ENCODE peak calls at places on chromosomes 4 and X, in eight cellular contexts. B, N, A, Y, I, L, K and G are unnamed samples.

GRCh38 chrX:68112321-68112720 is 321.0 kb downstream of the OPHN1 start:
- DNase-seq in L (no peak), Y (no peak), N (no peak), I (no peak), K (no peak), A (no peak), B (no peak), G (no peak)

GRCh38 chr4:5827108-5828004 is 65.5 kb downstream of the CRMP1 start:
- DNase-seq in B (no peak), K (no peak), A (no peak), Y (no peak), L (no peak), N (no peak), I (peak; percentile 70), G (no peak)

GRCh38 chr4:23660865-23661264 is 229.0 kb downstream of the PPARGC1A start:
- DNase-seq in Y (no peak), K (no peak), B (no peak), I (no peak), A (no peak), L (no peak), N (no peak), G (no peak)

GRCh38 chrX:17174671-17175070 is 200.3 kb upstream of the NHS start:
- DNase-seq in Y (no peak), K (no peak), N (no peak), A (peak; percentile 26), I (no peak), L (no peak), B (no peak), G (no peak)

GRCh38 chrX:101736651-101737050 is 77.0 kb upstream of the ARMCX2 start:
- DNase-seq in Y (no peak), N (no peak), K (no peak), I (no peak), L (no peak), B (no peak), A (no peak), G (no peak)

GRCh38 chr4:129014566-129015509 is 78.5 kb downstream of the SCLT1 start:
- DNase-seq in L (no peak), B (no peak), Y (no peak), I (no peak), N (no peak), A (no peak), K (no peak), G (no peak)

GRCh38 chr4:157509286-157509685 is 288.8 kb downstream of the GRIA2 start:
- DNase-seq in B (no peak), A (no peak), L (no peak), K (no peak), Y (no peak), N (no peak), I (no peak), G (no peak)

GRCh38 chr4:40196724-40197281 is at the start of gene RHOH:
- DNase-seq in A (no peak), L (peak; percentile 41), N (no peak), K (no peak), Y (peak; percentile 69), I (no peak), B (peak; percentile 66), G (peak; percentile 13)

GRCh38 chr4:99755223-99755944 is 61.2 kb upstream of the DAPP1 start:
- DNase-seq in K (no peak), Y (no peak), I (peak; percentile 58), A (no peak), L (no peak), N (no peak), B (no peak), G (no peak)

GRCh38 chrX:95065151-95065550 is 1391.1 kb downstream of the FAM133A start:
- DNase-seq in N (no peak), L (no peak), I (no peak), A (no peak), Y (no peak), B (no peak), K (no peak), G (no peak)

GRCh38 chr4:113636877-113637276 is 124.7 kb downstream of the CAMK2D start:
- DNase-seq in N (no peak), Y (peak; percentile 3), B (no peak), A (no peak), K (no peak), I (peak; percentile 47), L (peak; percentile 70), G (no peak)

GRCh38 chr4:154720618-154721267 is 23.1 kb upstream of the LRAT start:
- DNase-seq in I (no peak), N (no peak), A (no peak), K (no peak), B (no peak), Y (no peak), L (no peak), G (no peak)

GRCh38 chr4:120865985-120866384 is 56.5 kb downstream of the PRDM5 start:
- DNase-seq in K (peak; percentile 10), B (no peak), L (no peak), N (no peak), A (no peak), Y (no peak), I (no peak), G (no peak)

GRCh38 chr4:30718021-30718888 is 1.9 kb upstream of the PCDH7 start:
- DNase-seq in A (peak; percentile 69), B (no peak), L (no peak), I (peak; percentile 35), K (no peak), N (peak; percentile 33), Y (no peak), G (peak; percentile 64)

GRCh38 chrX:74118503-74118902 is 185.5 kb upstream of the ZCCHC13 start:
- DNase-seq in A (no peak), B (no peak), Y (no peak), I (no peak), N (no peak), K (no peak), L (no peak), G (no peak)

GRCh38 chrX:123173833-123174232 is 10.2 kb upstream of the GRIA3 start:
- DNase-seq in Y (no peak), K (no peak), I (peak; percentile 46), N (no peak), B (no peak), A (no peak), L (no peak), G (no peak)

GRCh38 chrX:470686-471085 is 84.0 kb upstream of the PPP2R3B start:
- DNase-seq in A (no peak), B (no peak), K (no peak), I (no peak), L (no peak), N (no peak), Y (no peak), G (no peak)

GRCh38 chrX:39491548-39492297 is 606.0 kb downstream of the BCOR start:
- DNase-seq in L (peak; percentile 62), K (no peak), Y (peak; percentile 36), N (no peak), B (peak; percentile 42), A (no peak), I (no peak), G (no peak)

GRCh38 chrX:48956728-48957414 is 536 bp downstream of the OTUD5 start:
- DNase-seq in K (no peak), N (no peak), I (no peak), Y (peak; percentile 36), L (no peak), B (peak; percentile 47), A (no peak), G (peak; percentile 14)

GRCh38 chr4:118173956-118174355 is 139.7 kb downstream of the NDST3 start:
- DNase-seq in K (no peak), L (no peak), Y (no peak), A (no peak), I (peak; percentile 89), N (no peak), B (no peak), G (no peak)

GRCh38 chrX:17750436-17750835 is 13.1 kb downstream of the SCML1 start:
- DNase-seq in L (no peak), B (no peak), A (no peak), N (no peak), I (peak; percentile 21), K (no peak), Y (no peak), G (no peak)

GRCh38 chr4:1638873-1639272 is 45.2 kb downstream of the FAM53A start:
- DNase-seq in L (no peak), N (no peak), I (no peak), B (no peak), Y (no peak), A (no peak), K (no peak), G (no peak)

GRCh38 chrX:77160301-77160700 is 286.9 kb upstream of the FGF16 start:
- DNase-seq in N (no peak), A (no peak), Y (no peak), L (no peak), I (no peak), B (no peak), K (no peak), G (peak; percentile 27)

GRCh38 chr4:125268065-125268755 is 46.5 kb upstream of the FAT4 start:
- DNase-seq in L (no peak), I (no peak), K (no peak), N (no peak), B (no peak), A (no peak), Y (no peak), G (no peak)

GRCh38 chr4:5812506-5813229 is 80.2 kb downstream of the CRMP1 start:
- DNase-seq in B (no peak), I (peak; percentile 84), N (peak; percentile 69), Y (no peak), K (peak; percentile 20), A (no peak), L (peak; percentile 47), G (peak; percentile 42)

GRCh38 chr4:99300934-99301333 is 10.1 kb upstream of the ADH1A start:
- DNase-seq in I (peak; percentile 98), Y (no peak), A (no peak), N (no peak), L (no peak), K (peak; percentile 63), B (no peak), G (no peak)

GRCh38 chr4:27931584-27931983 is 1070.9 kb downstream of the STIM2 start:
- DNase-seq in N (no peak), A (no peak), L (no peak), Y (no peak), B (no peak), K (no peak), I (no peak), G (no peak)

GRCh38 chr4:8707045-8707781 is 114.6 kb downstream of the CPZ start:
- DNase-seq in A (no peak), L (no peak), I (no peak), Y (no peak), B (no peak), K (no peak), N (peak; percentile 52), G (no peak)

GRCh38 chr4:55491486-55491885 is 55.2 kb downstream of the CLOCK start:
- DNase-seq in L (no peak), A (no peak), B (no peak), N (no peak), K (no peak), I (peak; percentile 60), Y (no peak), G (no peak)

GRCh38 chr4:157992038-157992706 is 180.7 kb downstream of the GASK1B start:
- DNase-seq in N (peak; percentile 12), I (peak; percentile 88), K (peak; percentile 6), Y (no peak), A (no peak), L (peak; percentile 6), B (no peak), G (peak; percentile 62)

GRCh38 chr4:60389636-60390035 is 810.5 kb upstream of the ADGRL3 start:
- DNase-seq in B (no peak), K (no peak), L (no peak), Y (no peak), I (no peak), N (no peak), A (no peak), G (no peak)

GRCh38 chrX:38754102-38754790 is 47.0 kb upstream of the MID1IP1 start:
- DNase-seq in I (peak; percentile 66), L (peak; percentile 2), K (peak; percentile 32), N (peak; percentile 40), B (no peak), A (peak; percentile 1), Y (no peak), G (peak; percentile 21)